ENCODE peak calls at places on chromosomes 4 and X, in four cellular contexts. One of them, this sample, is unnamed.

GRCh38 chrX:105972690-105973386 is 65.7 kb downstream of the SERPINA7 start:
- DNase-seq in HepG2: peak; percentile 14
- DNase-seq in A549: no peak
- DNase-seq in K562: no peak
- DNase-seq in this sample: no peak

GRCh38 chr4:118865091-118865708 is 23.5 kb upstream of the SYNPO2 start:
- DNase-seq in HepG2: peak; percentile 56
- DNase-seq in A549: peak; percentile 50
- DNase-seq in K562: peak; percentile 31
- DNase-seq in this sample: peak; percentile 80

GRCh38 chr4:183721207-183722081 is 62.4 kb downstream of the TRAPPC11 start:
- DNase-seq in HepG2: peak; percentile 96
- DNase-seq in A549: peak; percentile 89
- DNase-seq in K562: peak; percentile 8
- DNase-seq in this sample: peak; percentile 67

GRCh38 chr4:38782452-38783108 is at the start of gene TLR10:
- DNase-seq in HepG2: peak; percentile 20
- DNase-seq in A549: peak; percentile 57
- DNase-seq in K562: peak; percentile 60
- DNase-seq in this sample: peak; percentile 83

GRCh38 chr4:75287738-75288517 is 226.3 kb downstream of the RCHY1 start:
- DNase-seq in HepG2: no peak
- DNase-seq in A549: no peak
- DNase-seq in K562: no peak
- DNase-seq in this sample: no peak

GRCh38 chr4:170420255-170420693 is 330.5 kb upstream of the AADAT start:
- DNase-seq in HepG2: no peak
- DNase-seq in A549: no peak
- DNase-seq in K562: no peak
- DNase-seq in this sample: no peak

GRCh38 chr4:81052119-81053068 is 21.9 kb downstream of the BMP3 start:
- DNase-seq in HepG2: peak; percentile 51
- DNase-seq in A549: peak; percentile 45
- DNase-seq in K562: peak; percentile 69
- DNase-seq in this sample: peak; percentile 87

GRCh38 chr4:151408630-151409469 is at the start of gene FHIP1A:
- DNase-seq in HepG2: peak; percentile 86
- DNase-seq in A549: peak; percentile 59
- DNase-seq in K562: peak; percentile 91
- DNase-seq in this sample: peak; percentile 99

GRCh38 chr4:122500852-122501501 is 44.5 kb upstream of the IL2 start:
- DNase-seq in HepG2: no peak
- DNase-seq in A549: no peak
- DNase-seq in K562: peak; percentile 61
- DNase-seq in this sample: no peak

GRCh38 chr4:27787195-27787594 is 926.6 kb downstream of the STIM2 start:
- DNase-seq in HepG2: no peak
- DNase-seq in A549: no peak
- DNase-seq in K562: no peak
- DNase-seq in this sample: no peak

GRCh38 chr4:114495471-114495928 is 103.1 kb upstream of the UGT8 start:
- DNase-seq in HepG2: no peak
- DNase-seq in A549: no peak
- DNase-seq in K562: peak; percentile 60
- DNase-seq in this sample: peak; percentile 99

GRCh38 chr4:60805500-60806313 is 394.4 kb upstream of the ADGRL3 start:
- DNase-seq in HepG2: peak; percentile 32
- DNase-seq in A549: peak; percentile 18
- DNase-seq in K562: peak; percentile 1
- DNase-seq in this sample: peak; percentile 80

GRCh38 chr4:144709793-144710525 is 64.0 kb downstream of the HHIP start:
- DNase-seq in HepG2: no peak
- DNase-seq in A549: peak; percentile 44
- DNase-seq in K562: no peak
- DNase-seq in this sample: no peak

GRCh38 chrX:152637649-152638442 is at the start of gene GABRQ:
- DNase-seq in HepG2: no peak
- DNase-seq in A549: peak; percentile 46
- DNase-seq in K562: peak; percentile 91
- DNase-seq in this sample: peak; percentile 87

GRCh38 chr4:110865611-110866254 is 242.9 kb upstream of the PITX2 start:
- DNase-seq in HepG2: no peak
- DNase-seq in A549: no peak
- DNase-seq in K562: no peak
- DNase-seq in this sample: no peak

GRCh38 chr4:53714377-53715140 is 123.3 kb upstream of the LNX1 start:
- DNase-seq in HepG2: no peak
- DNase-seq in A549: no peak
- DNase-seq in K562: no peak
- DNase-seq in this sample: no peak

DNA sequence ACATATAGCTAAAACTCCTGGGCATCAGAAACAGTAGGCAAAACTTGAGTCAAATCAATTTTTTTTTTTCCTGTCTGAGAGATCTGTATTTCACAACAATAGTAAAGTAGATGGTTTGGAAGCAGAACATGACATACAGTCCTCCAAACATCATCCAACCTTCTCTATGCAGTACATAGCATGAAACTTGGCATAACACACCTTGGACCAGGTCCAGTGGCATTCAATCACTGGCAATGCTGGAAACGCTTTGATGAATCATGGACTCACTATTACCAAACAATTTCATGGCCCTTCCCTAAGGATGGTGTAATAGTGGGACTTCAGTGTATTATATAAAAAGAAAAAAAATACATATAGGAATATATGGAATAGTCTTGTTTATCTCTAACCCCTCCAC is 154.6 kb downstream of the FMR1NB start:
- DNase-seq in HepG2: no peak
- DNase-seq in A549: no peak
- DNase-seq in K562: no peak
- DNase-seq in this sample: no peak
- TF ChIP-seq JUNB in HepG2: no peak
- TF ChIP-seq JUNB in A549: no peak
- TF ChIP-seq JUNB in K562: no peak
- TF ChIP-seq JUNB in this sample: no peak

GRCh38 chr4:42638993-42639392 is 17.9 kb downstream of the ATP8A1 start:
- DNase-seq in HepG2: no peak
- DNase-seq in A549: no peak
- DNase-seq in K562: no peak
- DNase-seq in this sample: no peak
- TF ChIP-seq REST in HepG2: no peak
- TF ChIP-seq REST in A549: no peak
- TF ChIP-seq REST in K562: no peak
- TF ChIP-seq REST in this sample: no peak

DNA sequence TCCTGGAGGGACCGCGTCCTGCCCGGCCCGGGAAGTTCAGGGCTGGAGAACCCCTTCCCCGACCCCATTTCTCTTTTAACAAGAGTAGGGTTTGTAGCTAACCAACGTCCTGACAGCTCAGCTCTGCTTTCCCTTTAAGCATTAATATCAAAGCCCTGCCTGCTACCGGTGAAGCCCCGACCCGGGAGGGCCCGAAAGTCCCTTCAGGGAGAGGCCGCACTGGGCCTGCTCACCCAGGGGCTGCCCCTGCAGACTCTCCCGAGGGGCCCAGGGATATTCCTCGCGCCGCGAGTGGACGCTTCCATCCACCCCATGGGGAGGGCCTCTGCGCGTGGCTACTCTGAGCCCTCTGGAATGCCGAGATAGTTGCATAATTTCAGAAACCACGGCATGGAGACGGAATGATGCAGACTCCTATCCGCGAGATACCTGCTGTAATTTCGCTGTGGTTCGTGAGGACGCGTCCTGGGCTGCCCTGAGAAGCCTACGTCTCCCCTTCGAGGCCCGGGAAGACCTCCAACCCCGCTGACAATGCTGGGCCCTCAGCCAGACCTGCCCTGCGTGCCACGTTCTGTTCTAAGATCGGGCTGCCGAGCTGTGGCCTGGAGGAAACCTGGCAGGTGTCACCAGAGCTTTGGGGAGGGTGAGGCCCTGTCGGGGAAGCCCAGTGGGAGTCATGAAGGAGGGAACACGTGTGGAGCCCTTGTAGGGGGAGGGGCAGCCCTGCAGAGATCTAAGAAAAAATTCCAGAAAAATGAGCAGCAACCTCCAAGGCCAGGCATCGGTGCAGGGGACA is 999 bp upstream of the CTBP1 start:
- DNase-seq in HepG2: peak; percentile 40
- DNase-seq in A549: no peak
- DNase-seq in K562: peak; percentile 28
- DNase-seq in this sample: peak; percentile 66
- TF ChIP-seq JUNB in HepG2: no peak
- TF ChIP-seq JUNB in A549: no peak
- TF ChIP-seq JUNB in K562: no peak
- TF ChIP-seq JUNB in this sample: no peak

GRCh38 chr4:69860007-69860406 is at the start of gene SULT1E1:
- DNase-seq in HepG2: no peak
- DNase-seq in A549: no peak
- DNase-seq in K562: no peak
- DNase-seq in this sample: peak; percentile 2

GRCh38 chr4:69859140-69859539 is 805 bp downstream of the SULT1E1 start:
- DNase-seq in HepG2: no peak
- DNase-seq in A549: no peak
- DNase-seq in K562: no peak
- DNase-seq in this sample: no peak

GRCh38 chr4:69858683-69859082 is 1.3 kb downstream of the SULT1E1 start:
- DNase-seq in HepG2: no peak
- DNase-seq in A549: no peak
- DNase-seq in K562: no peak
- DNase-seq in this sample: no peak

GRCh38 chr4:69861756-69862155 is 1.8 kb upstream of the SULT1E1 start:
- DNase-seq in HepG2: no peak
- DNase-seq in A549: no peak
- DNase-seq in K562: no peak
- DNase-seq in this sample: no peak

DNA sequence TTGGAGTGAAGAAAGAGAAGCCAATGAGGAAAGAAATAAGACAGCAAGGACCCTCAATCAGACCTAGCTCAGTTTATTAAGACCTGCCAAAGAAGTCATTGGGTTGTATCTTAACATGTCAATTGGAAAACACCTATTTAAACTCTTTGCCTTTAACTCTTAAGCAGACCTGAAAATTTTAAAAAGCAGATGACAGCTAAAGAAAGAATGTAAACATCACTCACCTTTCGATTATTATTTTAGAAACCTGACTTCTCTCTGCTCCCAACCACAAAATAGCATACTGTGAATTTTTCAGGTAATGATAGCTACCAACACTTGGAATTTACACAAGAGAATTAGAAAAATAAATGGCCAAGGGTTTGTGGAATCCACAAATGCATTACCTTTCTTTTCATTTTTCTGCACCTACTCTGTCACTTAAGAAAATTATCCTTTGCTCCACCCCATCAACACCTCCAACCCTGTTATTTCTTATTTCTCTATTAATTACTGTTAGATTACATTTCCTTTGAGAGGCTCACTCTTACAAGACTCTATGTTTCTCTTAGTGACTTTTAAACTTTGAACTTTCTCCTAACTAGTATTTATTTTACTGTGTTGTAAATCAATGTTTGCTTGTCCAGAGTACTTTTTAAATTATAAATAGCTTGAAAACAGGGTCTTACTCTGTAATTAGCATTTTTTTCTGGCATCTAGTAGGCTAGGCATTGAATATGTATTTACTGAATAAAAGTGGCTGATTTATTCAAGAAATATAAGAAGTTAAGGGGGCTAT is 765 bp upstream of the SULT1E1 start:
- DNase-seq in HepG2: peak; percentile 4
- DNase-seq in A549: no peak
- DNase-seq in K562: no peak
- DNase-seq in this sample: no peak
- TF ChIP-seq REST in HepG2: no peak
- TF ChIP-seq REST in A549: no peak
- TF ChIP-seq REST in K562: no peak
- TF ChIP-seq REST in this sample: no peak

GRCh38 chr4:48604041-48604440 is 114.0 kb downstream of the ZAR1 start:
- DNase-seq in HepG2: no peak
- DNase-seq in A549: no peak
- DNase-seq in K562: no peak
- DNase-seq in this sample: no peak

GRCh38 chr4:48602222-48602621 is 112.2 kb downstream of the ZAR1 start:
- DNase-seq in HepG2: no peak
- DNase-seq in A549: no peak
- DNase-seq in K562: no peak
- DNase-seq in this sample: no peak

GRCh38 chr4:48602763-48603162 is 112.7 kb downstream of the ZAR1 start:
- DNase-seq in HepG2: no peak
- DNase-seq in A549: no peak
- DNase-seq in K562: no peak
- DNase-seq in this sample: no peak

GRCh38 chr4:48603366-48604003 is 113.4 kb downstream of the ZAR1 start:
- DNase-seq in HepG2: peak; percentile 85
- DNase-seq in A549: peak; percentile 11
- DNase-seq in K562: no peak
- DNase-seq in this sample: no peak

GRCh38 chr4:48604527-48604926 is 114.5 kb downstream of the ZAR1 start:
- DNase-seq in HepG2: no peak
- DNase-seq in A549: no peak
- DNase-seq in K562: no peak
- DNase-seq in this sample: no peak
- TF ChIP-seq JUNB in HepG2: no peak
- TF ChIP-seq JUNB in A549: no peak
- TF ChIP-seq JUNB in K562: no peak
- TF ChIP-seq JUNB in this sample: no peak